ENCODE peak calls at places on chromosomes 6 and 20, in six cellular contexts. L is effector memory CD8-positive, alpha-beta T cell; W is NCI-H1436; H is renal cortical epithelial cell; Q is prostate gland; S is non-pigmented ciliary epithelial cell. D is an unnamed sample.

GRCh38 chr6:118881440-118882313 is 12.3 kb upstream of the ASF1A start:
- DNase-seq in Q (no peak), L (no peak), S (no peak), H (peak; percentile 5), W (no peak), D (no peak)

GRCh38 chr6:34374112-34374907 is 18.2 kb downstream of the NUDT3 start:
- DNase-seq in W (no peak), Q (no peak), H (no peak), L (no peak), S (no peak), D (no peak)

GRCh38 chr6:20661721-20662120 is 127.5 kb downstream of the CDKAL1 start:
- DNase-seq in W (peak; percentile 21), Q (peak; percentile 15), L (no peak), H (peak; percentile 64), S (peak; percentile 26), D (no peak)

GRCh38 chr6:43453831-43454230 is 1.5 kb downstream of the DLK2 start:
- DNase-seq in W (no peak), H (no peak), S (no peak), L (no peak), Q (no peak), D (no peak)

GRCh38 chr6:128482642-128483041 is 37.8 kb downstream of the PTPRK start:
- DNase-seq in Q (no peak), S (no peak), H (no peak), L (no peak), W (no peak), D (no peak)

GRCh38 chr6:27250955-27251671 is 3.6 kb downstream of the PRSS16 start:
- DNase-seq in W (peak; percentile 90), L (peak; percentile 28), Q (peak; percentile 92), S (no peak), H (peak; percentile 32), D (peak; percentile 89)

GRCh38 chr20:23666698-23667097 is 22.1 kb downstream of the CST4 start:
- DNase-seq in W (no peak), H (no peak), S (no peak), Q (no peak), L (no peak), D (no peak)

GRCh38 chr6:47603995-47604394 is 94.4 kb upstream of the ADGRF4 start:
- DNase-seq in Q (peak; percentile 12), L (no peak), S (no peak), H (no peak), W (no peak), D (no peak)

GRCh38 chr6:157380458-157380778 is 572 bp upstream of the ZDHHC14 start:
- DNase-seq in Q (no peak), H (no peak), S (no peak), W (no peak), L (no peak), D (no peak)

GRCh38 chr20:13552061-13552460 is 86.7 kb downstream of the TASP1 start:
- DNase-seq in H (peak; percentile 57), W (no peak), Q (no peak), S (no peak), L (no peak), D (no peak)

GRCh38 chr20:8454137-8454712 is 322.2 kb downstream of the PLCB1 start:
- DNase-seq in L (no peak), S (peak; percentile 46), H (peak; percentile 81), Q (no peak), W (no peak), D (no peak)

GRCh38 chr6:166763606-166764472 is 136.8 kb upstream of the RPS6KA2 start:
- DNase-seq in W (no peak), S (no peak), L (no peak), H (no peak), Q (no peak), D (peak; percentile 50)

GRCh38 chr6:135300576-135300975 is 119.5 kb downstream of the MYB start:
- DNase-seq in L (no peak), H (no peak), S (no peak), Q (no peak), W (no peak), D (no peak)

GRCh38 chr20:2706688-2707352 is 14.2 kb downstream of the EBF4 start:
- DNase-seq in S (no peak), L (no peak), W (no peak), Q (no peak), H (no peak), D (peak; percentile 49)

GRCh38 chr20:5886788-5887187 is 63.5 kb downstream of the TRMT6 start:
- DNase-seq in H (peak; percentile 34), L (no peak), S (no peak), W (no peak), Q (no peak), D (no peak)

GRCh38 chr6:168150551-168151444 is 71.8 kb upstream of the FRMD1 start:
- DNase-seq in L (no peak), Q (peak; percentile 39), W (no peak), S (no peak), H (no peak), D (no peak)

GRCh38 chr20:5136096-5136495 is 9.3 kb downstream of the CDS2 start:
- DNase-seq in Q (no peak), W (no peak), H (peak; percentile 57), L (no peak), S (no peak), D (no peak)

GRCh38 chr6:28212510-28213212 is 12.4 kb upstream of the ZSCAN9 start:
- DNase-seq in S (peak; percentile 73), L (no peak), H (peak; percentile 95), Q (no peak), W (peak; percentile 61), D (peak; percentile 68)

GRCh38 chr20:53331151-53331973 is 262.3 kb downstream of the ZNF217 start:
- DNase-seq in S (no peak), L (no peak), W (no peak), H (peak; percentile 31), Q (no peak), D (no peak)

GRCh38 chr6:40755749-40756452 is 168.7 kb upstream of the LRFN2 start:
- DNase-seq in L (no peak), W (no peak), S (no peak), Q (no peak), H (peak; percentile 3), D (no peak)

GRCh38 chr6:79946773-79947190 is 571 bp downstream of the ELOVL4 start:
- DNase-seq in S (no peak), Q (peak; percentile 9), L (no peak), H (no peak), W (peak; percentile 6), D (peak; percentile 64)

GRCh38 chr6:106886922-106887797 is 87.4 kb downstream of the CD24 start:
- DNase-seq in W (no peak), H (no peak), S (no peak), Q (no peak), L (no peak), D (no peak)

GRCh38 chr6:166466178-166467122 is 83.7 kb upstream of the MPC1 start:
- DNase-seq in L (no peak), Q (no peak), W (no peak), H (peak; percentile 21), S (peak; percentile 62), D (peak; percentile 41)

GRCh38 chr20:24948939-24949679 is at the start of gene CST7:
- DNase-seq in H (no peak), S (no peak), W (no peak), Q (no peak), L (peak; percentile 84), D (peak; percentile 91)

GRCh38 chr6:115415378-115415777 is 645.3 kb downstream of the FRK start:
- DNase-seq in W (no peak), S (no peak), H (no peak), L (no peak), Q (no peak), D (no peak)

GRCh38 chr6:10322991-10323390 is 91.9 kb downstream of the TFAP2A start:
- DNase-seq in S (no peak), H (no peak), L (no peak), W (no peak), Q (no peak), D (no peak)

GRCh38 chr6:114312931-114313330 is 29.9 kb downstream of the HS3ST5 start:
- DNase-seq in S (no peak), Q (no peak), W (no peak), L (no peak), H (no peak), D (no peak)

GRCh38 chr6:85240787-85241186 is 209.1 kb upstream of the NT5E start:
- DNase-seq in S (no peak), Q (no peak), W (no peak), H (peak; percentile 96), L (no peak), D (no peak)

GRCh38 chr6:46490425-46491200 is 636 bp downstream of the RCAN2 start:
- DNase-seq in Q (no peak), W (peak; percentile 2), H (peak; percentile 53), L (no peak), S (no peak), D (no peak)

GRCh38 chr20:53691060-53691810 is 97.6 kb upstream of the ZNF217 start:
- DNase-seq in L (no peak), S (no peak), Q (no peak), H (peak; percentile 29), W (no peak), D (peak; percentile 16)

GRCh38 chr6:26223213-26223612 is 136.0 kb downstream of the HFE start:
- DNase-seq in Q (no peak), S (no peak), L (no peak), W (peak; percentile 44), H (no peak), D (no peak)

D was measured in activated effector memory CD4-positive, alpha-beta T cell treated with anti-CD3 and anti-CD28 coated beads, Interleukin-2, amount 50 U/mL, for 16 hours.